ENCODE peak calls at places on chromosomes 16 and 17, in four cellular contexts. W, F, V and O are unnamed samples.

GRCh38 chr16:3837851-3838564 is 42.5 kb downstream of the CREBBP start:
- DNase-seq in W (no peak), F (no peak), V (no peak), O (no peak)

GRCh38 chr16:1054660-1055556 is 17.6 kb upstream of the SSTR5 start:
- DNase-seq in W (peak), F (no peak), V (no peak), O (no peak)

GRCh38 chr17:66778531-66778930 is 56.4 kb upstream of the CACNG5 start:
- DNase-seq in W (no peak), F (no peak), V (no peak), O (no peak)

GRCh38 chr17:82884923-82885322 is 45.1 kb upstream of the ZNF750 start:
- DNase-seq in W (no peak), F (no peak), V (no peak), O (no peak)

GRCh38 chr17:77830816-77831490 is 127.5 kb upstream of the TNRC6C start:
- DNase-seq in W (no peak), F (no peak), V (no peak), O (no peak)

GRCh38 chr16:30009990-30010816 is 624 bp downstream of the DOC2A start:
- DNase-seq in W (no peak), F (no peak), V (no peak), O (no peak)

GRCh38 chr16:3488801-3489200 is 6.5 kb downstream of the C16orf90 start:
- DNase-seq in W (no peak), F (no peak), V (no peak), O (no peak)

GRCh38 chr17:57624390-57624789 is 120.7 kb downstream of the CCDC182 start:
- DNase-seq in W (no peak), F (no peak), V (peak), O (peak)

GRCh38 chr16:23514381-23515152 is 4.3 kb upstream of the GGA2 start:
- DNase-seq in W (no peak), F (no peak), V (no peak), O (no peak)

GRCh38 chr16:84913315-84913714 is 93.5 kb downstream of the CRISPLD2 start:
- DNase-seq in W (no peak), F (no peak), V (no peak), O (no peak)

GRCh38 chr17:73166731-73167581 is 2.1 kb downstream of the SSTR2 start:
- DNase-seq in W (no peak), F (no peak), V (no peak), O (no peak)

GRCh38 chr16:64121473-64121872 is 1000.4 kb downstream of the CDH11 start:
- DNase-seq in W (no peak), F (no peak), V (peak), O (peak)

GRCh38 chr16:49019081-49019633 is 262.5 kb downstream of the CBLN1 start:
- DNase-seq in W (peak), F (no peak), V (peak), O (peak)